ENCODE peak calls at places on chromosomes 12 and 14, in nine cellular contexts. One of them, this sample, is unnamed.
A peak's percentile ranks its signal among the peaks of the same experiment; 100 is the strongest.

GRCh38 chr14:103880986-103881926 is 33.9 kb upstream of the PPP1R13B start:
- DNase-seq in HCT116: no peak
- DNase-seq in SK-N-SH: peak; percentile 63
- DNase-seq in OCI-LY7: no peak
- DNase-seq in MM.1S: no peak
- DNase-seq in GM23338: no peak
- DNase-seq in GM23248: no peak
- DNase-seq in hepatocyte: no peak
- DNase-seq in neural progenitor cell: no peak
- DNase-seq in this sample: no peak

GRCh38 chr14:69818760-69819191 is 21.7 kb upstream of the SLC10A1 start:
- DNase-seq in MM.1S: peak; percentile 55
- DNase-seq in HCT116: peak; percentile 66
- DNase-seq in GM23248: peak; percentile 61
- DNase-seq in SK-N-SH: peak; percentile 76
- DNase-seq in hepatocyte: peak; percentile 81
- DNase-seq in neural progenitor cell: peak; percentile 84
- DNase-seq in OCI-LY7: peak; percentile 78
- DNase-seq in GM23338: peak; percentile 84
- DNase-seq in this sample: peak; percentile 95

GRCh38 chr14:51865953-51866747 is 5.7 kb downstream of the GNG2 start:
- DNase-seq in GM23248: no peak
- DNase-seq in neural progenitor cell: no peak
- DNase-seq in HCT116: no peak
- DNase-seq in hepatocyte: no peak
- DNase-seq in MM.1S: no peak
- DNase-seq in OCI-LY7: no peak
- DNase-seq in SK-N-SH: no peak
- DNase-seq in GM23338: peak; percentile 51
- DNase-seq in this sample: no peak

GRCh38 chr14:72033331-72033730 is 101.1 kb downstream of the RGS6 start:
- DNase-seq in HCT116: no peak
- DNase-seq in neural progenitor cell: no peak
- DNase-seq in GM23248: no peak
- DNase-seq in MM.1S: no peak
- DNase-seq in hepatocyte: no peak
- DNase-seq in SK-N-SH: no peak
- DNase-seq in OCI-LY7: no peak
- DNase-seq in GM23338: no peak
- DNase-seq in this sample: peak; percentile 18

GRCh38 chr12:100017056-100017455 is 32.3 kb upstream of the ANKS1B start:
- DNase-seq in MM.1S: no peak
- DNase-seq in GM23338: no peak
- DNase-seq in neural progenitor cell: no peak
- DNase-seq in GM23248: peak; percentile 11
- DNase-seq in SK-N-SH: no peak
- DNase-seq in OCI-LY7: no peak
- DNase-seq in HCT116: no peak
- DNase-seq in hepatocyte: no peak
- DNase-seq in this sample: peak; percentile 47

GRCh38 chr14:70831382-70831781 is 22.1 kb upstream of the MAP3K9 start:
- DNase-seq in MM.1S: no peak
- DNase-seq in neural progenitor cell: no peak
- DNase-seq in GM23248: no peak
- DNase-seq in GM23338: no peak
- DNase-seq in OCI-LY7: no peak
- DNase-seq in HCT116: no peak
- DNase-seq in SK-N-SH: no peak
- DNase-seq in hepatocyte: no peak
- DNase-seq in this sample: no peak

GRCh38 chr12:46472893-46473633 is 100.5 kb upstream of the SLC38A2 start:
- DNase-seq in SK-N-SH: peak; percentile 47
- DNase-seq in hepatocyte: peak; percentile 37
- DNase-seq in GM23248: no peak
- DNase-seq in OCI-LY7: no peak
- DNase-seq in MM.1S: no peak
- DNase-seq in GM23338: no peak
- DNase-seq in neural progenitor cell: no peak
- DNase-seq in HCT116: no peak
- DNase-seq in this sample: peak; percentile 68

GRCh38 chr14:104282332-104283196 is 144.2 kb downstream of the KIF26A start:
- DNase-seq in OCI-LY7: no peak
- DNase-seq in HCT116: no peak
- DNase-seq in GM23338: no peak
- DNase-seq in MM.1S: no peak
- DNase-seq in hepatocyte: peak; percentile 53
- DNase-seq in SK-N-SH: no peak
- DNase-seq in neural progenitor cell: no peak
- DNase-seq in GM23248: no peak
- DNase-seq in this sample: no peak

GRCh38 chr14:49586673-49587460 is 687 bp upstream of the RPS29 start:
- DNase-seq in hepatocyte: peak; percentile 66
- DNase-seq in MM.1S: peak; percentile 48
- DNase-seq in GM23248: peak; percentile 73
- DNase-seq in GM23338: peak; percentile 79
- DNase-seq in SK-N-SH: peak; percentile 60
- DNase-seq in HCT116: peak; percentile 72
- DNase-seq in neural progenitor cell: peak; percentile 57
- DNase-seq in OCI-LY7: peak; percentile 78
- DNase-seq in this sample: peak; percentile 91

GRCh38 chr14:64702493-64703392 is 1.5 kb upstream of the PLEKHG3 start:
- DNase-seq in SK-N-SH: no peak
- DNase-seq in GM23338: peak; percentile 98
- DNase-seq in OCI-LY7: no peak
- DNase-seq in neural progenitor cell: peak; percentile 83
- DNase-seq in MM.1S: no peak
- DNase-seq in HCT116: no peak
- DNase-seq in GM23248: no peak
- DNase-seq in hepatocyte: peak; percentile 84
- DNase-seq in this sample: peak; percentile 79

GRCh38 chr14:26204954-26205479 is 392.8 kb downstream of the NOVA1 start:
- DNase-seq in HCT116: no peak
- DNase-seq in GM23248: peak; percentile 40
- DNase-seq in OCI-LY7: no peak
- DNase-seq in neural progenitor cell: peak; percentile 80
- DNase-seq in hepatocyte: peak; percentile 33
- DNase-seq in GM23338: peak; percentile 71
- DNase-seq in SK-N-SH: peak; percentile 7
- DNase-seq in MM.1S: no peak
- DNase-seq in this sample: no peak

GRCh38 chr14:74649673-74650072 is 37.6 kb upstream of the LTBP2 start:
- DNase-seq in hepatocyte: no peak
- DNase-seq in GM23248: peak; percentile 60
- DNase-seq in MM.1S: no peak
- DNase-seq in OCI-LY7: no peak
- DNase-seq in HCT116: no peak
- DNase-seq in neural progenitor cell: no peak
- DNase-seq in GM23338: no peak
- DNase-seq in SK-N-SH: no peak
- DNase-seq in this sample: peak; percentile 7

GRCh38 chr14:101112351-101113107 is 209.0 kb upstream of the RTL1 start:
- DNase-seq in GM23248: no peak
- DNase-seq in OCI-LY7: no peak
- DNase-seq in neural progenitor cell: no peak
- DNase-seq in hepatocyte: no peak
- DNase-seq in HCT116: no peak
- DNase-seq in SK-N-SH: peak; percentile 20
- DNase-seq in GM23338: no peak
- DNase-seq in MM.1S: no peak
- DNase-seq in this sample: no peak

GRCh38 chr14:104805941-104806624 is 5.2 kb downstream of the ZBTB42 start:
- DNase-seq in OCI-LY7: no peak
- DNase-seq in hepatocyte: no peak
- DNase-seq in HCT116: no peak
- DNase-seq in GM23338: no peak
- DNase-seq in GM23248: no peak
- DNase-seq in SK-N-SH: peak; percentile 28
- DNase-seq in neural progenitor cell: no peak
- DNase-seq in MM.1S: no peak
- DNase-seq in this sample: no peak

GRCh38 chr14:95513261-95513660 is 3.2 kb downstream of the SYNE3 start:
- DNase-seq in MM.1S: no peak
- DNase-seq in GM23248: no peak
- DNase-seq in HCT116: no peak
- DNase-seq in SK-N-SH: no peak
- DNase-seq in neural progenitor cell: no peak
- DNase-seq in OCI-LY7: no peak
- DNase-seq in GM23338: no peak
- DNase-seq in hepatocyte: no peak
- DNase-seq in this sample: no peak

GRCh38 chr12:102888511-102888910 is 28.5 kb downstream of the PAH start:
- DNase-seq in OCI-LY7: no peak
- DNase-seq in SK-N-SH: no peak
- DNase-seq in HCT116: no peak
- DNase-seq in GM23338: no peak
- DNase-seq in neural progenitor cell: peak; percentile 69
- DNase-seq in MM.1S: no peak
- DNase-seq in GM23248: no peak
- DNase-seq in hepatocyte: no peak
- DNase-seq in this sample: no peak

GRCh38 chr12:117433878-117434277 is 72.5 kb upstream of the NOS1 start:
- DNase-seq in SK-N-SH: no peak
- DNase-seq in neural progenitor cell: no peak
- DNase-seq in GM23248: no peak
- DNase-seq in OCI-LY7: no peak
- DNase-seq in hepatocyte: no peak
- DNase-seq in GM23338: no peak
- DNase-seq in MM.1S: no peak
- DNase-seq in HCT116: no peak
- DNase-seq in this sample: no peak

GRCh38 chr12:91695964-91696363 is 449.7 kb downstream of the BTG1 start:
- DNase-seq in SK-N-SH: peak; percentile 32
- DNase-seq in hepatocyte: no peak
- DNase-seq in GM23338: no peak
- DNase-seq in OCI-LY7: no peak
- DNase-seq in MM.1S: no peak
- DNase-seq in HCT116: no peak
- DNase-seq in GM23248: no peak
- DNase-seq in neural progenitor cell: no peak
- DNase-seq in this sample: no peak

GRCh38 chr14:71437870-71438269 is 494.4 kb upstream of the RGS6 start:
- DNase-seq in HCT116: no peak
- DNase-seq in neural progenitor cell: no peak
- DNase-seq in GM23338: no peak
- DNase-seq in hepatocyte: no peak
- DNase-seq in GM23248: no peak
- DNase-seq in OCI-LY7: no peak
- DNase-seq in MM.1S: no peak
- DNase-seq in SK-N-SH: no peak
- DNase-seq in this sample: peak; percentile 38

GRCh38 chr12:65631621-65632111 is 192.6 kb upstream of the HMGA2 start:
- DNase-seq in HCT116: peak; percentile 97
- DNase-seq in MM.1S: no peak
- DNase-seq in hepatocyte: peak; percentile 64
- DNase-seq in neural progenitor cell: no peak
- DNase-seq in SK-N-SH: no peak
- DNase-seq in GM23338: no peak
- DNase-seq in GM23248: peak; percentile 99
- DNase-seq in OCI-LY7: no peak
- DNase-seq in this sample: peak; percentile 99

DNA sequence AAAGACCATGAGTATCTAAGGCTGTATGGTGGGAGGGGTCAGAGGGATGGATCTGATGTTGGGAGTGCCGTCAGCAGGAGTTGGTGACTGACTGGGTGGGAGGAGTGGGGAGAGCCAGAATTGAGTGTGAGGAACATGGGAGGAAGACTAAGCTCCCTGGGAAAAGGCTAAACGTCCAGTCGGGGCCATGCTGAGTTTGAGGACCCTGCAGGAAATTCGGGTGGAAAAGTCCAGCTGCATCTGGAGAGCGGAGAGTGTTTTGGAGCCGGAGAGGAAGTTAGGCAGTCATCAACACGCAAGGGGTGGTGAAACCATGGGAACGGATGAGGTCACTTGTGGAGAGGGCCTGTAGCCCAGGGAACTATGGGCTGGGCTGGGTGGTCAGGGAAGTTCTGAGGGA is 60.9 kb downstream of the ELK3 start:
- DNase-seq in hepatocyte: no peak
- DNase-seq in GM23338: no peak
- DNase-seq in MM.1S: no peak
- DNase-seq in OCI-LY7: no peak
- DNase-seq in SK-N-SH: no peak
- DNase-seq in HCT116: no peak
- DNase-seq in neural progenitor cell: no peak
- DNase-seq in GM23248: peak; percentile 85
- DNase-seq in this sample: no peak
- TF ChIP-seq EZH2phosphoT487 in hepatocyte: no peak
- TF ChIP-seq EZH2phosphoT487 in GM23338: no peak
- TF ChIP-seq EZH2phosphoT487 in MM.1S: no peak
- TF ChIP-seq EZH2phosphoT487 in OCI-LY7: no peak
- TF ChIP-seq EZH2phosphoT487 in SK-N-SH: no peak
- TF ChIP-seq EZH2phosphoT487 in HCT116: no peak
- TF ChIP-seq EZH2phosphoT487 in neural progenitor cell: no peak
- TF ChIP-seq EZH2phosphoT487 in GM23248: no peak
- TF ChIP-seq EZH2phosphoT487 in this sample: no peak

DNA sequence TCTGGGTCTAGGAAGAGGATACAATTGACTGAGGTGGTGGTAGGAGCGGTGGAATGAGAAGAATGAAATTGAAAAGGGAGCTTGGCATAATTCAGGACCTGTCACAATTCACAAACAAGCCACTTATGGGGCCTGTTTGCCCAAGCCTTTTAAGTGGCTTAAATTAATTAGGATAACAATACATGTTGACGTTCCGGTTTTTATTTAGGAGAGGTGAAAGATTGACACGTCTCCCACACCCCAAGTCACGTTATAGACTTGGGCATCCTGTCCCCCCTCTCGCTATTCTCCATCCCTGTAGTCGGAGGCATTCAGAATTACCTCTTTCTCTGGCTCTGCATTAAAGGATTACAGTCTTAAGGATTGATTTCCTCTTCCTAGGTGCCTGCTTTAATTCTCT is 954 bp upstream of the CALCOCO1 start:
- DNase-seq in hepatocyte: no peak
- DNase-seq in SK-N-SH: no peak
- DNase-seq in HCT116: no peak
- DNase-seq in OCI-LY7: no peak
- DNase-seq in MM.1S: no peak
- DNase-seq in GM23338: peak; percentile 19
- DNase-seq in neural progenitor cell: peak; percentile 8
- DNase-seq in GM23248: no peak
- DNase-seq in this sample: no peak
- TF ChIP-seq EZH2phosphoT487 in hepatocyte: no peak
- TF ChIP-seq EZH2phosphoT487 in SK-N-SH: no peak
- TF ChIP-seq EZH2phosphoT487 in HCT116: no peak
- TF ChIP-seq EZH2phosphoT487 in OCI-LY7: no peak
- TF ChIP-seq EZH2phosphoT487 in MM.1S: no peak
- TF ChIP-seq EZH2phosphoT487 in GM23338: no peak
- TF ChIP-seq EZH2phosphoT487 in neural progenitor cell: no peak
- TF ChIP-seq EZH2phosphoT487 in GM23248: no peak
- TF ChIP-seq EZH2phosphoT487 in this sample: no peak

GRCh38 chr12:123034865-123035264 is 54.4 kb downstream of the ARL6IP4 start:
- DNase-seq in MM.1S: no peak
- DNase-seq in GM23338: no peak
- DNase-seq in OCI-LY7: no peak
- DNase-seq in HCT116: no peak
- DNase-seq in neural progenitor cell: no peak
- DNase-seq in GM23248: peak; percentile 89
- DNase-seq in hepatocyte: no peak
- DNase-seq in SK-N-SH: no peak
- DNase-seq in this sample: peak; percentile 88
- TF ChIP-seq EZH2phosphoT487 in MM.1S: no peak
- TF ChIP-seq EZH2phosphoT487 in GM23338: no peak
- TF ChIP-seq EZH2phosphoT487 in OCI-LY7: no peak
- TF ChIP-seq EZH2phosphoT487 in HCT116: no peak
- TF ChIP-seq EZH2phosphoT487 in neural progenitor cell: no peak
- TF ChIP-seq EZH2phosphoT487 in GM23248: no peak
- TF ChIP-seq EZH2phosphoT487 in hepatocyte: no peak
- TF ChIP-seq EZH2phosphoT487 in SK-N-SH: no peak
- TF ChIP-seq EZH2phosphoT487 in this sample: no peak

GRCh38 chr12:14920475-14921126 is 17.7 kb downstream of the ERP27 start:
- DNase-seq in neural progenitor cell: no peak
- DNase-seq in GM23338: no peak
- DNase-seq in hepatocyte: no peak
- DNase-seq in OCI-LY7: no peak
- DNase-seq in SK-N-SH: no peak
- DNase-seq in GM23248: no peak
- DNase-seq in HCT116: no peak
- DNase-seq in MM.1S: peak; percentile 35
- DNase-seq in this sample: no peak
- TF ChIP-seq EZH2phosphoT487 in neural progenitor cell: no peak
- TF ChIP-seq EZH2phosphoT487 in GM23338: no peak
- TF ChIP-seq EZH2phosphoT487 in hepatocyte: no peak
- TF ChIP-seq EZH2phosphoT487 in OCI-LY7: no peak
- TF ChIP-seq EZH2phosphoT487 in SK-N-SH: no peak
- TF ChIP-seq EZH2phosphoT487 in GM23248: no peak
- TF ChIP-seq EZH2phosphoT487 in HCT116: no peak
- TF ChIP-seq EZH2phosphoT487 in MM.1S: no peak
- TF ChIP-seq EZH2phosphoT487 in this sample: no peak